ENCODE peak calls at places on chromosomes 5 and 9, in seven cellular contexts. Q, L, V, X, A, I and Z are unnamed samples.

GRCh38 chr5:15791859-15792258 is 291.9 kb downstream of the FBXL7 start:
- DNase-seq in I (no peak), A (no peak), Q (peak), X (no peak), L (no peak), V (no peak), Z (peak)

GRCh38 chr5:124963236-124963929 is 216.9 kb upstream of the ZNF608 start:
- DNase-seq in V (no peak), X (peak), Q (peak), I (no peak), A (peak), L (no peak), Z (peak)

GRCh38 chr9:136438909-136439549 is 616 bp downstream of the INPP5E start:
- DNase-seq in I (peak), L (peak), V (peak), X (peak), Q (peak), A (peak), Z (peak)

GRCh38 chr5:157312492-157312891 is 46.6 kb downstream of the CYFIP2 start:
- DNase-seq in Q (peak), V (peak), L (no peak), X (peak), I (no peak), A (peak), Z (peak)

GRCh38 chr5:126515337-126515736 is 79.7 kb downstream of the ALDH7A1 start:
- DNase-seq in I (no peak), A (peak), X (no peak), V (no peak), L (no peak), Q (no peak), Z (no peak)

GRCh38 chr5:93578813-93579560 is 2.0 kb downstream of the NR2F1-AS1 start:
- DNase-seq in I (peak), A (peak), X (no peak), Q (peak), V (peak), L (no peak), Z (peak)

GRCh38 chr9:22158983-22159382 is 149.9 kb upstream of the CDKN2B start:
- DNase-seq in I (peak), L (peak), Q (peak), X (peak), A (no peak), V (no peak), Z (peak)

GRCh38 chr9:108634669-108635462 is 220.9 kb downstream of the ACTL7B start:
- DNase-seq in Q (no peak), X (peak), V (no peak), I (no peak), L (no peak), A (no peak), Z (no peak)

GRCh38 chr9:23005061-23005690 is 558.6 kb downstream of the DMRTA1 start:
- DNase-seq in V (no peak), L (no peak), X (no peak), A (no peak), I (no peak), Q (no peak), Z (no peak)

GRCh38 chr9:130265431-130266235 is at the start of gene HMCN2:
- DNase-seq in X (no peak), L (no peak), Q (no peak), A (no peak), I (no peak), V (no peak), Z (no peak)

GRCh38 chr9:12723409-12724028 is 30.3 kb downstream of the TYRP1 start:
- DNase-seq in A (peak), Q (peak), V (no peak), L (no peak), I (no peak), X (no peak), Z (peak)

GRCh38 chr5:152568101-152568500 is 163.0 kb upstream of the NMUR2 start:
- DNase-seq in X (no peak), I (no peak), Q (no peak), L (no peak), V (no peak), A (no peak), Z (no peak)

GRCh38 chr9:19615036-19615435 is 173.8 kb downstream of the SLC24A2 start:
- DNase-seq in V (no peak), X (no peak), I (no peak), L (no peak), A (no peak), Q (no peak), Z (no peak)

GRCh38 chr9:111068816-111069215 is 30.5 kb upstream of the LPAR1 start:
- DNase-seq in V (no peak), A (no peak), X (no peak), Q (no peak), L (no peak), I (no peak), Z (peak)

GRCh38 chr5:30505014-30505886 is 688.2 kb upstream of the CDH6 start:
- DNase-seq in X (peak), I (no peak), L (no peak), A (peak), Q (peak), V (no peak), Z (no peak)

GRCh38 chr9:69276775-69277174 is 48.2 kb upstream of the ENTREP1 start:
- DNase-seq in X (no peak), I (peak), A (peak), Q (no peak), L (peak), V (no peak), Z (no peak)

GRCh38 chr5:112479418-112479817 is 60.3 kb upstream of the EPB41L4A start:
- DNase-seq in X (peak), I (no peak), V (no peak), L (no peak), A (no peak), Q (peak), Z (peak)

GRCh38 chr5:1476181-1476966 is 31.1 kb upstream of the SLC6A3 start:
- DNase-seq in I (peak), A (no peak), V (no peak), Q (no peak), L (peak), X (no peak), Z (no peak)

GRCh38 chr5:142785211-142785610 is 15.0 kb downstream of the ARHGAP26 start:
- DNase-seq in I (no peak), Q (no peak), A (no peak), V (no peak), L (no peak), X (no peak), Z (no peak)

GRCh38 chr9:17614929-17615328 is 36.1 kb downstream of the SH3GL2 start:
- DNase-seq in A (no peak), I (no peak), X (no peak), Q (peak), V (no peak), L (no peak), Z (no peak)

GRCh38 chr5:158991391-158991790 is 108.3 kb downstream of the EBF1 start:
- DNase-seq in L (no peak), V (no peak), A (no peak), X (no peak), I (no peak), Q (peak), Z (peak)

GRCh38 chr9:134304712-134305111 is 21.5 kb upstream of the RXRA start:
- DNase-seq in X (no peak), V (no peak), L (peak), A (peak), Q (no peak), I (no peak), Z (no peak)

GRCh38 chr9:110688329-110688728 is 19.7 kb downstream of the MUSK start:
- DNase-seq in V (no peak), X (no peak), Q (no peak), A (no peak), I (no peak), L (no peak), Z (no peak)

GRCh38 chr5:102794047-102794446 is 38.9 kb downstream of the PAM start:
- DNase-seq in A (no peak), L (no peak), I (no peak), X (no peak), Q (no peak), V (no peak), Z (no peak)

GRCh38 chr5:73464016-73464745 is 15.6 kb upstream of the FOXD1 start:
- DNase-seq in L (no peak), V (no peak), I (peak), Q (peak), A (peak), X (no peak), Z (peak)

GRCh38 chr5:157532022-157532421 is 43.6 kb downstream of the ADAM19 start:
- DNase-seq in A (no peak), X (no peak), Q (no peak), V (no peak), L (no peak), I (no peak), Z (no peak)

GRCh38 chr5:179307006-179307800 is 38.1 kb downstream of the ADAMTS2 start:
- DNase-seq in X (no peak), Q (peak), A (no peak), V (no peak), L (peak), I (peak), Z (no peak)

GRCh38 chr5:15388856-15389255 is 111.1 kb upstream of the FBXL7 start:
- DNase-seq in A (no peak), Q (no peak), X (no peak), I (no peak), L (no peak), V (no peak), Z (no peak)

GRCh38 chr9:102550266-102550665 is 444.9 kb upstream of the CYLC2 start:
- DNase-seq in V (no peak), I (no peak), A (no peak), X (no peak), L (no peak), Q (no peak), Z (no peak)

GRCh38 chr5:143054480-143054941 is 284.3 kb downstream of the ARHGAP26 start:
- DNase-seq in V (peak), Q (peak), L (no peak), A (peak), X (no peak), I (no peak), Z (no peak)

GRCh38 chr9:91530829-91531228 is 107.2 kb upstream of the NFIL3 start:
- DNase-seq in V (no peak), L (no peak), I (no peak), X (no peak), A (no peak), Q (peak), Z (no peak)

GRCh38 chr9:128393171-128393761 is 22.1 kb downstream of the URM1 start:
- DNase-seq in I (no peak), X (no peak), Q (no peak), L (no peak), A (no peak), V (no peak), Z (no peak)

GRCh38 chr5:63145167-63145566 is 566.5 kb downstream of the LRRC70 start:
- DNase-seq in Q (no peak), X (no peak), I (no peak), V (no peak), L (no peak), A (no peak), Z (no peak)

GRCh38 chr9:71929223-71929622 is 17.8 kb downstream of the C9orf85 start:
- DNase-seq in A (no peak), Q (peak), X (peak), V (no peak), L (no peak), I (no peak), Z (peak)

GRCh38 chr5:33890147-33890546 is 1.6 kb downstream of the ADAMTS12 start:
- DNase-seq in X (no peak), V (no peak), I (no peak), A (no peak), Q (peak), L (no peak), Z (no peak)

GRCh38 chr5:148374693-148375360 is 8.9 kb upstream of the FBXO38 start:
- DNase-seq in X (peak), L (peak), A (peak), I (peak), Q (peak), V (peak), Z (peak)

GRCh38 chr9:20092560-20092959 is 303.7 kb upstream of the SLC24A2 start:
- DNase-seq in I (no peak), L (no peak), X (no peak), V (no peak), Q (no peak), A (no peak), Z (no peak)

GRCh38 chr5:78899922-78900362 is 85.2 kb downstream of the ARSB start:
- DNase-seq in V (peak), A (peak), I (no peak), L (no peak), X (peak), Q (peak), Z (peak)

GRCh38 chr5:54785729-54786548 is 199.5 kb downstream of the ESM1 start:
- DNase-seq in X (no peak), V (no peak), A (peak), L (peak), I (no peak), Q (peak), Z (no peak)

GRCh38 chr5:175285263-175285662 is 158.7 kb downstream of the DRD1 start:
- DNase-seq in L (no peak), A (no peak), I (no peak), V (no peak), Q (peak), X (peak), Z (peak)
- TF ChIP-seq CTCF in L (no peak), A (no peak), I (no peak), V (no peak), Q (no peak), X (no peak), Z (no peak)

DNA sequence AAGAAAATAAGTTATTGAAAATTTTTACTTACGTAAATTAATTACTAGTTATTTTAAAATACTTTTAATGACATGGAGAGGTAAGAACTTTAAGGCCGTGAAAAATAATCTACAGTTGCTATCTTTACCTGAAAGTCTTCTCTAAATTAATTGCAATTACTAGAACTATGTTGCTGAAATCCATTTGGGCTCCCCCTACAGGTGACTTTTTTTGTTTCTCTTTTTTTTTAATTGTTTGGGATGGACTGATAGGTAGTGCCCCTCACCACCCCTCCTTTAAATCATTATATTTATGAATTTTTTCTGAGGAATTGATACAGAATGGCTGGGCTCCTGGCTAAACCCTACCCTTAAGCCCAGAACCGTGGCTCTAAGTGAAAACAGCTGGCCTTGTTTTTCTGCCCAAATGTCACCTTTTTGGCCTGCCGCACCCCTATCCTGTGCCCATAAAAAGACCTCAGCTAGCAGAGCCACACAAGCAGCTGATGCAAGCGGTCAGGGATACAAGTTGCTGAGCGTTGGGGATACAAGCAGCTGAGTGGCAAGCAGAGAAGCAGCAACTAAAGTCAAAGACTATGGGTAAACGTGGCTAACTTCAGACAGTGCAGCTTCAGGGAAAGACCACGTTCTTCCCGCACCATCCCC is 315.2 kb upstream of the ACO1 start:
- DNase-seq in V (no peak), X (no peak), Q (no peak), A (peak), L (no peak), I (no peak), Z (no peak)
- TF ChIP-seq CTCF in V (no peak), X (peak), Q (peak), A (peak), L (peak), I (no peak), Z (no peak)

GRCh38 chr5:66814146-66814991 is 218.2 kb downstream of the MAST4 start:
- DNase-seq in A (peak), V (peak), L (no peak), I (no peak), Q (peak), X (peak), Z (peak)
- TF ChIP-seq CTCF in A (peak), V (peak), L (peak), I (peak), Q (peak), X (peak), Z (peak)

GRCh38 chr5:171418316-171418981 is 998 bp upstream of the FGF18 start:
- DNase-seq in V (peak), L (peak), A (peak), X (peak), Q (peak), I (peak), Z (peak)

GRCh38 chr5:171418982-171419662 is at the start of gene FGF18:
- DNase-seq in A (peak), X (peak), V (peak), L (peak), Q (peak), I (peak), Z (peak)

GRCh38 chr5:171421331-171422262 is 2.1 kb downstream of the FGF18 start:
- DNase-seq in A (no peak), Q (no peak), X (no peak), V (no peak), I (no peak), L (no peak), Z (no peak)

GRCh38 chr5:171420429-171421231 is 1.2 kb downstream of the FGF18 start:
- DNase-seq in X (no peak), L (peak), Q (peak), A (peak), I (peak), V (no peak), Z (peak)

DNA sequence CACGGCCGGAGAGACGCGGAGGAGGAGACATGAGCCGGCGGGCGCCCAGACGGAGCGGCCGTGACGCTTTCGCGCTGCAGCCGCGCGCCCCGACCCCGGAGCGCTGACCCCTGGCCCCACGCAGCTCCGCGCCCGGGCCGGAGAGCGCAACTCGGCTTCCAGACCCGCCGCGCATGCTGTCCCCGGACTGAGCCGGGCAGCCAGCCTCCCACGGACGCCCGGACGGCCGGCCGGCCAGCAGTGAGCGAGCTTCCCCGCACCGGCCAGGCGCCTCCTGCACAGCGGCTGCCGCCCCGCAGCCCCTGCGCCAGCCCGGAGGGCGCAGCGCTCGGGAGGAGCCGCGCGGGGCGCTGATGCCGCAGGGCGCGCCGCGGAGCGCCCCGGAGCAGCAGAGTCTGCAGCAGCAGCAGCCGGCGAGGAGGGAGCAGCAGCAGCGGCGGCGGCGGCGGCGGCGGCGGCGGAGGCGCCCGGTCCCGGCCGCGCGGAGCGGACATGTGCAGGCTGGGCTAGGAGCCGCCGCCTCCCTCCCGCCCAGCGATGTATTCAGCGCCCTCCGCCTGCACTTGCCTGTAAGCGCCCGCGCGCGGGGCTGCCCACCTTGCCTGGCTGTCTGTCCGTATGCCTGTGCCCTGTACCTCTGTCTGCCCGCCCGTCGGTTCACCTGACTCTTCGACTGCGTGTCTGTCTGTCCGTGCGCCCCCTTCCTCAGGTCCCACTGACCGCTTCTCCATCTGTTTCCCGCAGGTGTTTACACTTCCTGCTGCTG is 399 bp downstream of the FGF18 start:
- DNase-seq in I (peak), V (peak), X (peak), A (peak), Q (peak), L (no peak), Z (peak)
- TF ChIP-seq CTCF in I (peak), V (no peak), X (no peak), A (no peak), Q (peak), L (no peak), Z (no peak)

GRCh38 chr9:123871781-123872180 is 58.1 kb downstream of the DENND1A start:
- DNase-seq in X (no peak), Q (no peak), A (no peak), L (no peak), V (no peak), I (no peak), Z (no peak)
- TF ChIP-seq CTCF in X (no peak), Q (no peak), A (no peak), L (no peak), V (no peak), I (no peak), Z (no peak)